ENCODE peak calls at places on chromosomes 6 and 20, in nine cellular contexts. P is bronchial epithelial cell; F is type B pancreatic cell; O is MCF 10A; U is CD4-positive, alpha-beta T cell; D is fibroblast of the aortic adventitia; A is HL-60; C is ascending aorta; X is AG04450. E is an unnamed sample.

GRCh38 chr20:47348539-47349142 is 7.9 kb downstream of the ZMYND8 start:
- DNase-seq in P (no peak), F (no peak), O (no peak), U (no peak), D (no peak), A (no peak), C (no peak), X (no peak), E (no peak)

GRCh38 chr20:59232618-59233017 is 67.8 kb upstream of the EDN3 start:
- DNase-seq in P (no peak), F (no peak), O (no peak), U (no peak), D (no peak), A (no peak), C (no peak), X (no peak), E (no peak)

GRCh38 chr20:53767206-53767924 is 173.7 kb upstream of the ZNF217 start:
- DNase-seq in P (no peak), F (no peak), O (no peak), U (no peak), D (no peak), A (no peak), C (no peak), X (no peak), E (no peak)

GRCh38 chr20:16005612-16006493 is 567.4 kb downstream of the KIF16B start:
- DNase-seq in P (no peak), F (no peak), O (no peak), U (no peak), D (no peak), A (no peak), C (no peak), X (no peak), E (no peak)

GRCh38 chr20:4896971-4897497 is 104.3 kb downstream of the SLC23A2 start:
- DNase-seq in P (peak), F (no peak), O (no peak), U (no peak), D (no peak), A (peak), C (no peak), X (no peak), E (no peak)

GRCh38 chr6:165308926-165309731 is at the start of gene C6orf118:
- DNase-seq in P (peak), F (peak), O (no peak), U (no peak), D (peak), A (no peak), C (no peak), X (no peak), E (no peak)

GRCh38 chr6:127100510-127101140 is 17.8 kb upstream of the RSPO3 start:
- DNase-seq in P (peak), F (no peak), O (no peak), U (no peak), D (peak), A (no peak), C (no peak), X (no peak), E (no peak)

GRCh38 chr20:34155864-34156263 is 43.8 kb upstream of the EIF2S2 start:
- DNase-seq in P (no peak), F (no peak), O (no peak), U (no peak), D (no peak), A (peak), C (no peak), X (no peak), E (no peak)

GRCh38 chr6:63897459-63897858 is 261.9 kb downstream of the PHF3 start:
- DNase-seq in P (no peak), F (no peak), O (no peak), U (no peak), D (peak), A (no peak), C (no peak), X (peak), E (no peak)

GRCh38 chr6:132330759-132331158 is 70.5 kb downstream of the MOXD1 start:
- DNase-seq in P (peak), F (no peak), O (no peak), U (no peak), D (no peak), A (no peak), C (no peak), X (no peak), E (no peak)

GRCh38 chr20:8223096-8223870 is 91.2 kb downstream of the PLCB1 start:
- DNase-seq in P (peak), F (no peak), O (peak), U (no peak), D (peak), A (no peak), C (no peak), X (peak), E (no peak)

GRCh38 chr20:32893878-32894483 is 35.3 kb downstream of the EFCAB8 start:
- DNase-seq in P (no peak), F (no peak), O (peak), U (no peak), D (peak), A (peak), C (no peak), X (no peak), E (no peak)

GRCh38 chr20:12180107-12180661 is 262.5 kb downstream of the BTBD3 start:
- DNase-seq in P (no peak), F (no peak), O (no peak), U (no peak), D (no peak), A (no peak), C (no peak), X (no peak), E (no peak)

GRCh38 chr6:22470454-22471368 is 98.7 kb upstream of the HDGFL1 start:
- DNase-seq in P (peak), F (no peak), O (peak), U (no peak), D (peak), A (no peak), C (peak), X (no peak), E (no peak)
- TF ChIP-seq CTCF in P (peak), F (peak), O (peak), U (no peak), D (peak), A (no peak), C (no peak), X (no peak), E (no peak)

DNA sequence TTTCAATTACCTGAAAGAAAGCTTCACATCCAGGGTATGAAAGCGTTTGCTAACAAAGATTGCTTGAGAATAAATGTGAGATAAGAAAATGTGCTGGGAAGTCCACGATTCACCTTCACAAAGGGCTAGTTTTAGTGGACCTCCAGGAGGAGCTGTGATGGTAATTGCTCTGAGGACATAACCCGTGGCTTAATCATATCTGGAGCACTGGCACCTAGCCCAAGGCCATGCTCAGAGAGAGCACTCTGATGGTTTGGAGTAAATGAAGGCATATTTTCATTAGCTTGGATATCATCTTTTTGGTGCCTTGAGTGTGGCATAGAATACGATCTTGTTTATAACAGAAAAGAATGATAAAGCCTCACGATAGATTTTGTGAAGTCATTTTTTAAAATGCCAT is 46.9 kb upstream of the BACH2 start:
- DNase-seq in P (peak), F (no peak), O (peak), U (no peak), D (peak), A (no peak), C (no peak), X (no peak), E (no peak)
- TF ChIP-seq CTCF in P (no peak), F (no peak), O (no peak), U (no peak), D (peak), A (no peak), C (no peak), X (peak), E (no peak)

GRCh38 chr20:1509237-1509636 is 18.0 kb upstream of the SIRPB2 start:
- DNase-seq in P (peak), F (no peak), O (peak), U (peak), D (peak), A (peak), C (no peak), X (no peak), E (no peak)
- TF ChIP-seq CTCF in P (peak), F (peak), O (peak), U (peak), D (peak), A (peak), C (no peak), X (peak), E (peak)

GRCh38 chr20:2385496-2385895 is 4.8 kb downstream of the TGM6 start:
- DNase-seq in P (no peak), F (no peak), O (no peak), U (no peak), D (no peak), A (no peak), C (no peak), X (no peak), E (no peak)

GRCh38 chr20:2386516-2387179 is 5.9 kb downstream of the TGM6 start:
- DNase-seq in P (peak), F (no peak), O (peak), U (no peak), D (peak), A (no peak), C (peak), X (no peak), E (no peak)

GRCh38 chr20:2387580-2387979 is 6.9 kb downstream of the TGM6 start:
- DNase-seq in P (no peak), F (no peak), O (no peak), U (no peak), D (no peak), A (no peak), C (peak), X (no peak), E (no peak)

GRCh38 chr20:2385026-2385425 is 4.3 kb downstream of the TGM6 start:
- DNase-seq in P (no peak), F (no peak), O (no peak), U (no peak), D (no peak), A (no peak), C (no peak), X (no peak), E (no peak)

DNA sequence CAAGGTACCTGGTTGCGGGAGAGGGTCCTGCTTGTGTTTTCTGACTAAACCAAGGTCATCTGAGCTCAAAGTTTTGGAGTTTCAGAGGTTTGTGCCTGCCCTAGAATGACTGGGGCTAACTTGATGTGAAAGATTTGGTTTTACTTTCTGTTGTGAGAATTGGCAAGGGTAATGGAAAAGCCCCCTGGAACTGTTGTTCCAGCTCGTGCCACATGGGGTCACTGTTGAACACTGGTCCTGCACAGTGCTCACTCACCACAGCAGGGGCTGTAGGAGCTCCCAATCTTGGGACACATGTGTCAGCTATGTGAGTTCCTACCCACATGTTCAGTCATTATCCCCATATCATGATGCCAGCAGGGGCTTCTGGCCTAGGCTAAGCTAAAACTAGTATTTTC is 6.5 kb downstream of the TGM6 start:
- DNase-seq in P (peak), F (no peak), O (peak), U (no peak), D (peak), A (peak), C (peak), X (no peak), E (no peak)
- TF ChIP-seq CTCF in P (peak), F (peak), O (peak), U (peak), D (peak), A (peak), C (no peak), X (peak), E (peak)

DNA sequence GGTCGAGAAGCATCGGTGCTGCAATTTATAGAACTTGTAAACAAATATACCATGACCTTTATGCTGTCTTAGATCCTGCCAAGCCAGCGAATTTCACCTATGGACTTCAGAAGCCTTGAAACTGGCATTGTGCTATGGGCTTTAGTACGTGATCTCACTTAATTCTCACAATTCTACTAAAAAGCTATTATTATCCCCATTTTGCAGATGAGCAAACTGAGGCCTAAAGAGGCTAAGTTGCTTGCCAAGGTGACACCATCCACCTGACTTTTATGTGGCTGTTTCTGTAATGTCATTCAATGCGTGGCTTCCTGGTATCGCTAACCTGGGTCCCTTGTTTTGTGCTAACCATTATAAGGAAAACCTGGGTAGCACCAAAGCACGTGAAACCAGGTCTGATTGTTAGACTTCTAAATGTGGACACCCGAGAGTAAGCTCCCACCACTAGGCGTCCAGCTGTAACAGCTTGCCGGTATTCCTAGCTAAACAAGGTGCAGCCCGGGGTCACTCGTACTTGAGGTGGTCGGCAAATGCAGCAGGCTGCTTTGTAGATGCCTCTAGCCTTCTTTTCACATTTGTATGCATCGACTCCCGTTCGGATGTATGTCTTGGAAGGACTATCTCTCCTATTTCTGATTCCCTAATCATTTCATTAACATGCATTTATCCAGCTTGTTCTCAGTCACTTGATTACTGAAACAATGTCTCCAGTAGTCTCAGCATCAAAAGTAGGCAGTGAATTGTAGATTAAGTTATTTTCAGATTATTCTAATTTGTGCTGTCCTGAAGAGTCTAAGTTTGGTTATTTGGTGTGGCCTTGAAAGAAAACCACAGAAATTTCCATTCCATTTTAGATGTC is 1.1 kb downstream of the SYNJ2 start:
- DNase-seq in P (no peak), F (no peak), O (peak), U (no peak), D (peak), A (no peak), C (no peak), X (no peak), E (no peak)
- TF ChIP-seq CTCF in P (no peak), F (peak), O (peak), U (no peak), D (peak), A (no peak), C (peak), X (peak), E (no peak)

DNA sequence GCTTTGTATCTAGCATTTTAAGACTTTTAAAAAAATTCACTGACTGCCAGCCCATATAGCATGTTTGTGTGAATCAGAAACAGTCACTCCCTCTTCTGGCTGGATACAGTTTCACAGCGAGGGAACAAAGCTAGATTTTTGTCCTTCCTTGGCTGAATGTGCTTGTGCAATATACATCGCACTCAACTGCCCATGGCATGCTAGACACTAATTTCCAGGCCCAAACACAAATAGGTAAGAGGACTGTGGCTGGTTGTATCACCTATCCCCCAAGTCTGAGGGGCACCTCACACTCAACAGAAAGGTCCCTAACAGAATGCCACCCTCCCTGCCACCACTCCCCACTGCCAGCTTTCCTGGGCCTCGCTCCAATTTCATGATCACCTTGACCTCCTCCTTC is 16.2 kb upstream of the BLCAP start:
- DNase-seq in P (peak), F (peak), O (peak), U (no peak), D (peak), A (no peak), C (peak), X (no peak), E (no peak)
- TF ChIP-seq CTCF in P (peak), F (peak), O (no peak), U (no peak), D (peak), A (peak), C (no peak), X (peak), E (no peak)

GRCh38 chr6:33250731-33251130 is 20.9 kb downstream of the VPS52 start:
- DNase-seq in P (no peak), F (no peak), O (no peak), U (no peak), D (no peak), A (no peak), C (peak), X (no peak), E (no peak)

GRCh38 chr6:33248643-33248931 is 23.1 kb downstream of the VPS52 start:
- DNase-seq in P (no peak), F (no peak), O (no peak), U (peak), D (no peak), A (no peak), C (no peak), X (no peak), E (peak)

GRCh38 chr6:33247977-33248642 is 23.6 kb downstream of the VPS52 start:
- DNase-seq in P (peak), F (peak), O (peak), U (peak), D (peak), A (peak), C (peak), X (peak), E (peak)

GRCh38 chr6:33249732-33250625 is 21.7 kb downstream of the VPS52 start:
- DNase-seq in P (peak), F (no peak), O (peak), U (no peak), D (peak), A (no peak), C (peak), X (no peak), E (no peak)

GRCh38 chr6:33248932-33249731 is 22.5 kb downstream of the VPS52 start:
- DNase-seq in P (peak), F (peak), O (peak), U (peak), D (peak), A (peak), C (peak), X (peak), E (peak)
- TF ChIP-seq CTCF in P (peak), F (no peak), O (no peak), U (peak), D (no peak), A (no peak), C (no peak), X (peak), E (no peak)

E was measured in CD8-positive, alpha-beta T cell.